ENCODE peak calls at places on chromosomes 3 and 15, in five cellular contexts. K, Y, H, B and I are unnamed samples.

GRCh38 chr15:78930577-78931388 is 14.1 kb downstream of the CTSH start:
- DNase-seq in K (no peak), Y (peak; percentile 82), H (peak; percentile 80), B (peak; percentile 74), I (peak; percentile 68)

GRCh38 chr3:59237121-59237520 is 187.3 kb upstream of the CFAP20DC start:
- DNase-seq in K (no peak), Y (no peak), H (no peak), B (peak; percentile 3), I (no peak)

GRCh38 chr3:46565607-46566039 is 479 bp downstream of the LRRC2 start:
- DNase-seq in K (no peak), Y (no peak), H (no peak), B (no peak), I (peak; percentile 90)

GRCh38 chr3:158782283-158782682 is 19.6 kb upstream of the MFSD1 start:
- DNase-seq in K (no peak), Y (no peak), H (no peak), B (no peak), I (no peak)

GRCh38 chr3:130901463-130902204 is 7.8 kb downstream of the ATP2C1 start:
- DNase-seq in K (no peak), Y (no peak), H (no peak), B (no peak), I (no peak)

GRCh38 chr3:132615911-132616310 is 18.8 kb downstream of the ACKR4 start:
- DNase-seq in K (no peak), Y (no peak), H (no peak), B (no peak), I (no peak)

GRCh38 chr15:70243686-70244540 is 146.2 kb upstream of the TLE3 start:
- DNase-seq in K (no peak), Y (no peak), H (peak; percentile 37), B (no peak), I (peak; percentile 16)

GRCh38 chr3:42134867-42135464 is 43.8 kb downstream of the TRAK1 start:
- DNase-seq in K (no peak), Y (no peak), H (no peak), B (no peak), I (no peak)

GRCh38 chr3:70731046-70731445 is 418.6 kb upstream of the MDFIC2 start:
- DNase-seq in K (no peak), Y (no peak), H (no peak), B (no peak), I (no peak)

GRCh38 chr3:69129531-69129930 is 7.1 kb upstream of the LMOD3 start:
- DNase-seq in K (no peak), Y (no peak), H (no peak), B (no peak), I (no peak)

GRCh38 chr15:57696146-57696545 is 10.4 kb upstream of the POLR2M start:
- DNase-seq in K (no peak), Y (no peak), H (no peak), B (no peak), I (no peak)

GRCh38 chr3:175002732-175003143 is 143.6 kb downstream of the NAALADL2 start:
- DNase-seq in K (no peak), Y (peak; percentile 89), H (no peak), B (peak; percentile 84), I (no peak)

GRCh38 chr3:153640689-153641308 is 478.8 kb downstream of the RAP2B start:
- DNase-seq in K (no peak), Y (no peak), H (no peak), B (no peak), I (no peak)

GRCh38 chr3:11168881-11169805 is 14.8 kb downstream of the HRH1 start:
- DNase-seq in K (no peak), Y (peak; percentile 52), H (no peak), B (peak; percentile 34), I (no peak)

GRCh38 chr15:84595660-84596059 is 5.1 kb upstream of the ZSCAN2 start:
- DNase-seq in K (no peak), Y (no peak), H (peak; percentile 43), B (no peak), I (no peak)

GRCh38 chr15:99006146-99006545 is 1.4 kb downstream of the PGPEP1L start:
- DNase-seq in K (no peak), Y (no peak), H (no peak), B (no peak), I (no peak)

GRCh38 chr3:123657578-123657977 is 72.7 kb upstream of the HACD2 start:
- DNase-seq in K (no peak), Y (no peak), H (no peak), B (peak; percentile 30), I (no peak)

GRCh38 chr3:44066806-44067205 is 174.9 kb upstream of the TOPAZ1 start:
- DNase-seq in K (no peak), Y (peak; percentile 41), H (no peak), B (no peak), I (no peak)

GRCh38 chr3:58293516-58293915 is 12.5 kb upstream of the RPP14 start:
- DNase-seq in K (no peak), Y (no peak), H (no peak), B (no peak), I (no peak)

GRCh38 chr15:84034831-84035753 is 200.5 kb upstream of the GOLGA6L4 start:
- DNase-seq in K (no peak), Y (peak; percentile 86), H (no peak), B (peak; percentile 67), I (no peak)

GRCh38 chr3:43748179-43748578 is 57.4 kb downstream of the ABHD5 start:
- DNase-seq in K (no peak), Y (peak; percentile 47), H (no peak), B (peak; percentile 36), I (no peak)

GRCh38 chr3:52845691-52846426 is 11.0 kb upstream of the MUSTN1 start:
- DNase-seq in K (no peak), Y (no peak), H (no peak), B (no peak), I (no peak)
- TF ChIP-seq CTCF in K (peak; percentile 54), Y (peak; percentile 51), H (peak; percentile 28), B (peak; percentile 35), I (no peak)

GRCh38 chr15:66326051-66326450 is 30.4 kb downstream of the TIPIN start:
- DNase-seq in K (no peak), Y (no peak), H (no peak), B (no peak), I (no peak)
- TF ChIP-seq CTCF in K (no peak), Y (no peak), H (no peak), B (no peak), I (no peak)

DNA sequence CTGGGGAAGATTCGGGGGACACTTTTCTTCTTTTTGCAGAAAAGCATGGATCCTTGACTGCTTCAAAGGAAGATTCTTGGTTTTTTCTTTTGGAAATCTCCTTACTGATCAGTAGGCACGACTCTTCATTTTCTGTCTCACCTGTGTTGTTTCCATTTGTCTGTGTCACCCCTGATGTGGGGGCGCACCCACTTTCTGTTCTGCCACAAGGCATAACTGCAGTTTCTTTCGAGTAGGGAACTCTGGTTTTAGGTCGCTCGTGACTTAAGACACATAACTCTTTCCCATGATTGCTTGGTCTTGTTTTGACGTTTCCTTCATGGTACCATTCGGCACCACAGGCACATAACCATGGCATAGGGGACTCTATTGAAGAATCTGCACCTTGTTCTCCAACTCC is 31.3 kb downstream of the RNF168 start:
- DNase-seq in K (no peak), Y (no peak), H (no peak), B (no peak), I (no peak)
- TF ChIP-seq CTCF in K (no peak), Y (no peak), H (no peak), B (no peak), I (no peak)

DNA sequence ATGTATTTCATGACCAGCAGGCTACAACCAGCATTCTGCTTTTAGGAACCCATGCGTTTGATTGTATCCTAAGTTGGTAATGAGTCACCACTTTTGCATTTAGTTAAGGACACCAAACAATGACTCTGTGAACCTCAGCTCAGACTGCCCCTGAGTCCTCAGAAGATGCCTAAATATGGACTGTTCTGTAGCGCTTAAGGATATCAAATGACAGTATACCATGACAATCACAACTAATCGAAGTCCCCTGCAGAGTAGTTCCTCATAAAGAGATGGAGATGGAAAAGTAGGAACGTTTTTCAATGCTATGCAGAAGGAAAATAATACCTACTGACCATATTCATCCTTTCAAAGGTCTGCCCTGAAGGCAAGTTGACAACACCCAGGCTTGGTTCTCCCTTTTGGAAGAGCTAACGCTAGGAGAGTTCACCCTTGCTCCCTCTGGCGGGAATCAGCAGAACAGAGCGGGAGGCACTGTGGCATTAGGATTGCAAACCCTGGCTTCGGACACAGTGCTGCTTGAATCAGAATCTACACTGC is 508.6 kb downstream of the FHIT start:
- DNase-seq in K (no peak), Y (peak; percentile 40), H (no peak), B (peak; percentile 17), I (no peak)
- TF ChIP-seq CTCF in K (no peak), Y (peak; percentile 58), H (no peak), B (peak; percentile 12), I (peak; percentile 26)

GRCh38 chr3:16601539-16602005 is 3.7 kb downstream of the DAZL start:
- DNase-seq in K (no peak), Y (no peak), H (no peak), B (no peak), I (no peak)
- TF ChIP-seq CTCF in K (no peak), Y (no peak), H (no peak), B (no peak), I (no peak)

DNA sequence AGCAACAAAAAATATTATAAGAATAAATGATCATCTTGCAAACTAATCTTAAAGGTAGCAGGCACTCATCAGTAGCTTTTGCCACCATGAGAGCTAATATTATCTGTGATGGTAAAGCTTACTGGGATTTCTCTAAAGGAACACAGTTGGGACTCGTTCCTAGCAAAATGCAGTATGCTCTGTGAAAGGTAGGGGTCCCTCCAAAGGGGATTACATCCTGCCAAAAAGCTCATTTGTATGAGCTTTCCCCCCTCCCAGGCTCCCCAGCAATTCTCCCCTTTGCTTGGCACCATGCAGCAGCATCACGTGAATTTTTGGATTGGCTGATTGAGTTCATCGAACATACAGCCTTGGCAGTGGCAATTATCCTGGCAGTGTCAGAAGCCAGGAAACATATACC is 361.0 kb upstream of the PLSCR5 start:
- DNase-seq in K (no peak), Y (no peak), H (no peak), B (no peak), I (no peak)
- TF ChIP-seq CTCF in K (no peak), Y (no peak), H (no peak), B (no peak), I (no peak)